ENCODE peak calls at places on chromosomes 7 and 10, in ten cellular contexts. One of them, this sample, is unnamed.
A peak's percentile ranks its signal among the peaks of the same experiment; 100 is the strongest.

GRCh38 chr10:33413093-33413442 is 78.6 kb upstream of the NRP1 start:
- DNase-seq in HL-60: no peak
- DNase-seq in transverse colon: no peak
- DNase-seq in ovary: no peak
- DNase-seq in neuronal stem cell: no peak
- DNase-seq in A673: no peak
- DNase-seq in Peyer's patch: no peak
- DNase-seq in PC-9: no peak
- DNase-seq in testis: no peak
- DNase-seq in effector memory CD4-positive, alpha-beta T cell: no peak
- DNase-seq in this sample: no peak

GRCh38 chr10:29039659-29040309 is 249.1 kb upstream of the LYZL1 start:
- DNase-seq in ovary: no peak
- DNase-seq in HL-60: no peak
- DNase-seq in neuronal stem cell: no peak
- DNase-seq in transverse colon: no peak
- DNase-seq in effector memory CD4-positive, alpha-beta T cell: no peak
- DNase-seq in A673: peak; percentile 23
- DNase-seq in Peyer's patch: no peak
- DNase-seq in testis: no peak
- DNase-seq in PC-9: peak; percentile 66
- DNase-seq in this sample: no peak

GRCh38 chr10:49271346-49271745 is 27.6 kb upstream of the C10orf71 start:
- DNase-seq in A673: no peak
- DNase-seq in testis: no peak
- DNase-seq in effector memory CD4-positive, alpha-beta T cell: no peak
- DNase-seq in transverse colon: no peak
- DNase-seq in neuronal stem cell: no peak
- DNase-seq in Peyer's patch: no peak
- DNase-seq in PC-9: no peak
- DNase-seq in ovary: no peak
- DNase-seq in HL-60: no peak
- DNase-seq in this sample: no peak

GRCh38 chr10:72803119-72803505 is 90.4 kb upstream of the OIT3 start:
- DNase-seq in A673: no peak
- DNase-seq in transverse colon: no peak
- DNase-seq in ovary: no peak
- DNase-seq in effector memory CD4-positive, alpha-beta T cell: no peak
- DNase-seq in testis: no peak
- DNase-seq in HL-60: no peak
- DNase-seq in neuronal stem cell: no peak
- DNase-seq in Peyer's patch: no peak
- DNase-seq in PC-9: no peak
- DNase-seq in this sample: no peak

GRCh38 chr7:151550601-151551286 is 31.0 kb upstream of the RHEB start:
- DNase-seq in effector memory CD4-positive, alpha-beta T cell: no peak
- DNase-seq in ovary: no peak
- DNase-seq in Peyer's patch: no peak
- DNase-seq in testis: peak; percentile 29
- DNase-seq in A673: peak; percentile 58
- DNase-seq in PC-9: no peak
- DNase-seq in neuronal stem cell: no peak
- DNase-seq in transverse colon: no peak
- DNase-seq in HL-60: no peak
- DNase-seq in this sample: no peak

GRCh38 chr10:57692255-57692980 is 575.3 kb downstream of the IPMK start:
- DNase-seq in PC-9: peak; percentile 38
- DNase-seq in testis: no peak
- DNase-seq in ovary: no peak
- DNase-seq in effector memory CD4-positive, alpha-beta T cell: no peak
- DNase-seq in A673: no peak
- DNase-seq in HL-60: no peak
- DNase-seq in Peyer's patch: no peak
- DNase-seq in neuronal stem cell: no peak
- DNase-seq in transverse colon: no peak
- DNase-seq in this sample: no peak

GRCh38 chr10:66587680-66588050 is 338.2 kb upstream of the LRRTM3 start:
- DNase-seq in A673: no peak
- DNase-seq in testis: no peak
- DNase-seq in ovary: no peak
- DNase-seq in transverse colon: no peak
- DNase-seq in PC-9: no peak
- DNase-seq in neuronal stem cell: no peak
- DNase-seq in Peyer's patch: no peak
- DNase-seq in HL-60: no peak
- DNase-seq in effector memory CD4-positive, alpha-beta T cell: no peak
- DNase-seq in this sample: no peak

GRCh38 chr7:6536262-6536770 is 14.9 kb downstream of the GRID2IP start:
- DNase-seq in A673: no peak
- DNase-seq in neuronal stem cell: no peak
- DNase-seq in PC-9: no peak
- DNase-seq in Peyer's patch: no peak
- DNase-seq in transverse colon: peak; percentile 28
- DNase-seq in effector memory CD4-positive, alpha-beta T cell: no peak
- DNase-seq in HL-60: no peak
- DNase-seq in ovary: no peak
- DNase-seq in testis: no peak
- DNase-seq in this sample: peak; percentile 62

GRCh38 chr10:73225518-73225917 is 21.5 kb downstream of the DNAJC9 start:
- DNase-seq in effector memory CD4-positive, alpha-beta T cell: no peak
- DNase-seq in neuronal stem cell: no peak
- DNase-seq in A673: no peak
- DNase-seq in HL-60: no peak
- DNase-seq in ovary: no peak
- DNase-seq in testis: no peak
- DNase-seq in transverse colon: no peak
- DNase-seq in Peyer's patch: no peak
- DNase-seq in PC-9: no peak
- DNase-seq in this sample: no peak

GRCh38 chr10:110612629-110613028 is 31.5 kb upstream of the RBM20 start:
- DNase-seq in A673: no peak
- DNase-seq in Peyer's patch: no peak
- DNase-seq in testis: no peak
- DNase-seq in neuronal stem cell: no peak
- DNase-seq in effector memory CD4-positive, alpha-beta T cell: no peak
- DNase-seq in HL-60: no peak
- DNase-seq in transverse colon: no peak
- DNase-seq in ovary: no peak
- DNase-seq in PC-9: no peak
- DNase-seq in this sample: no peak

GRCh38 chr7:19404912-19405329 is 259.7 kb upstream of the FERD3L start:
- DNase-seq in Peyer's patch: no peak
- DNase-seq in effector memory CD4-positive, alpha-beta T cell: no peak
- DNase-seq in testis: no peak
- DNase-seq in PC-9: peak; percentile 69
- DNase-seq in A673: peak; percentile 33
- DNase-seq in neuronal stem cell: no peak
- DNase-seq in transverse colon: no peak
- DNase-seq in ovary: no peak
- DNase-seq in HL-60: no peak
- DNase-seq in this sample: no peak

GRCh38 chr7:11082552-11083213 is 109.0 kb downstream of the PHF14 start:
- DNase-seq in ovary: no peak
- DNase-seq in neuronal stem cell: no peak
- DNase-seq in HL-60: no peak
- DNase-seq in effector memory CD4-positive, alpha-beta T cell: no peak
- DNase-seq in Peyer's patch: no peak
- DNase-seq in testis: peak; percentile 43
- DNase-seq in transverse colon: no peak
- DNase-seq in A673: no peak
- DNase-seq in PC-9: no peak
- DNase-seq in this sample: no peak
- H3K4me3 ChIP-seq in ovary: no peak overlapping the region
- H3K4me3 ChIP-seq in neuronal stem cell: no peak overlapping the region
- H3K4me3 ChIP-seq in HL-60: no peak overlapping the region
- H3K4me3 ChIP-seq in effector memory CD4-positive, alpha-beta T cell: no peak overlapping the region
- H3K4me3 ChIP-seq in Peyer's patch: no peak overlapping the region
- H3K4me3 ChIP-seq in testis: no peak overlapping the region
- H3K4me3 ChIP-seq in transverse colon: no peak overlapping the region
- H3K4me3 ChIP-seq in A673: no peak overlapping the region
- H3K4me3 ChIP-seq in PC-9: no peak overlapping the region
- H3K4me3 ChIP-seq in this sample: no peak overlapping the region

GRCh38 chr7:51326646-51327286 is 10.2 kb upstream of the COBL start:
- DNase-seq in testis: no peak
- DNase-seq in ovary: no peak
- DNase-seq in effector memory CD4-positive, alpha-beta T cell: no peak
- DNase-seq in A673: no peak
- DNase-seq in PC-9: no peak
- DNase-seq in neuronal stem cell: no peak
- DNase-seq in HL-60: no peak
- DNase-seq in Peyer's patch: no peak
- DNase-seq in transverse colon: no peak
- DNase-seq in this sample: no peak

GRCh38 chr7:51327287-51327717 is 10.7 kb upstream of the COBL start:
- DNase-seq in PC-9: no peak
- DNase-seq in effector memory CD4-positive, alpha-beta T cell: no peak
- DNase-seq in ovary: no peak
- DNase-seq in testis: no peak
- DNase-seq in A673: no peak
- DNase-seq in transverse colon: no peak
- DNase-seq in Peyer's patch: no peak
- DNase-seq in HL-60: no peak
- DNase-seq in neuronal stem cell: no peak
- DNase-seq in this sample: no peak

GRCh38 chr7:51328351-51328801 is 11.8 kb upstream of the COBL start:
- DNase-seq in transverse colon: no peak
- DNase-seq in Peyer's patch: no peak
- DNase-seq in PC-9: no peak
- DNase-seq in ovary: no peak
- DNase-seq in testis: no peak
- DNase-seq in HL-60: no peak
- DNase-seq in A673: no peak
- DNase-seq in neuronal stem cell: no peak
- DNase-seq in effector memory CD4-positive, alpha-beta T cell: no peak
- DNase-seq in this sample: no peak

GRCh38 chr7:51325937-51326336 is 9.3 kb upstream of the COBL start:
- DNase-seq in Peyer's patch: no peak
- DNase-seq in effector memory CD4-positive, alpha-beta T cell: no peak
- DNase-seq in neuronal stem cell: no peak
- DNase-seq in PC-9: no peak
- DNase-seq in testis: no peak
- DNase-seq in transverse colon: no peak
- DNase-seq in ovary: no peak
- DNase-seq in HL-60: no peak
- DNase-seq in A673: no peak
- DNase-seq in this sample: no peak

GRCh38 chr7:51329696-51330263 is 13.2 kb upstream of the COBL start:
- DNase-seq in testis: no peak
- DNase-seq in effector memory CD4-positive, alpha-beta T cell: no peak
- DNase-seq in PC-9: no peak
- DNase-seq in HL-60: no peak
- DNase-seq in Peyer's patch: no peak
- DNase-seq in ovary: no peak
- DNase-seq in transverse colon: no peak
- DNase-seq in neuronal stem cell: no peak
- DNase-seq in A673: no peak
- DNase-seq in this sample: no peak
- H3K27ac ChIP-seq in testis: no peak overlapping the region
- H3K27ac ChIP-seq in effector memory CD4-positive, alpha-beta T cell: no peak overlapping the region
- H3K27ac ChIP-seq in PC-9: no peak overlapping the region
- H3K27ac ChIP-seq in HL-60: no peak overlapping the region
- H3K27ac ChIP-seq in Peyer's patch: no peak overlapping the region
- H3K27ac ChIP-seq in ovary: no peak overlapping the region
- H3K27ac ChIP-seq in transverse colon: no peak overlapping the region
- H3K27ac ChIP-seq in neuronal stem cell: no peak overlapping the region
- H3K27ac ChIP-seq in A673: no peak overlapping the region
- H3K27ac ChIP-seq in this sample: no peak overlapping the region

GRCh38 chr10:50393784-50394183 is 142.5 kb upstream of the ASAH2 start:
- DNase-seq in A673: no peak
- DNase-seq in ovary: no peak
- DNase-seq in PC-9: peak; percentile 52
- DNase-seq in neuronal stem cell: no peak
- DNase-seq in Peyer's patch: no peak
- DNase-seq in testis: no peak
- DNase-seq in transverse colon: no peak
- DNase-seq in effector memory CD4-positive, alpha-beta T cell: no peak
- DNase-seq in HL-60: no peak
- DNase-seq in this sample: no peak
- H3K4me3 ChIP-seq in A673: no peak overlapping the region
- H3K4me3 ChIP-seq in ovary: no peak overlapping the region
- H3K4me3 ChIP-seq in PC-9: no peak overlapping the region
- H3K4me3 ChIP-seq in neuronal stem cell: no peak overlapping the region
- H3K4me3 ChIP-seq in Peyer's patch: no peak overlapping the region
- H3K4me3 ChIP-seq in testis: no peak overlapping the region
- H3K4me3 ChIP-seq in transverse colon: no peak overlapping the region
- H3K4me3 ChIP-seq in effector memory CD4-positive, alpha-beta T cell: no peak overlapping the region
- H3K4me3 ChIP-seq in HL-60: no peak overlapping the region
- H3K4me3 ChIP-seq in this sample: no peak overlapping the region

GRCh38 chr10:3110782-3111625 is 43.7 kb downstream of the PFKP start:
- DNase-seq in PC-9: no peak
- DNase-seq in neuronal stem cell: no peak
- DNase-seq in ovary: no peak
- DNase-seq in A673: no peak
- DNase-seq in HL-60: no peak
- DNase-seq in Peyer's patch: no peak
- DNase-seq in transverse colon: no peak
- DNase-seq in effector memory CD4-positive, alpha-beta T cell: no peak
- DNase-seq in testis: no peak
- DNase-seq in this sample: no peak

GRCh38 chr10:3108575-3109105 is 41.3 kb downstream of the PFKP start:
- DNase-seq in neuronal stem cell: no peak
- DNase-seq in HL-60: no peak
- DNase-seq in testis: no peak
- DNase-seq in A673: no peak
- DNase-seq in ovary: no peak
- DNase-seq in transverse colon: no peak
- DNase-seq in effector memory CD4-positive, alpha-beta T cell: no peak
- DNase-seq in PC-9: no peak
- DNase-seq in Peyer's patch: no peak
- DNase-seq in this sample: no peak

GRCh38 chr10:3109196-3109595 is 41.8 kb downstream of the PFKP start:
- DNase-seq in A673: no peak
- DNase-seq in Peyer's patch: no peak
- DNase-seq in PC-9: no peak
- DNase-seq in testis: no peak
- DNase-seq in ovary: no peak
- DNase-seq in effector memory CD4-positive, alpha-beta T cell: no peak
- DNase-seq in transverse colon: no peak
- DNase-seq in neuronal stem cell: no peak
- DNase-seq in HL-60: no peak
- DNase-seq in this sample: no peak

GRCh38 chr10:3108033-3108432 is 40.7 kb downstream of the PFKP start:
- DNase-seq in neuronal stem cell: no peak
- DNase-seq in transverse colon: no peak
- DNase-seq in effector memory CD4-positive, alpha-beta T cell: no peak
- DNase-seq in A673: no peak
- DNase-seq in Peyer's patch: no peak
- DNase-seq in ovary: no peak
- DNase-seq in PC-9: no peak
- DNase-seq in HL-60: no peak
- DNase-seq in testis: no peak
- DNase-seq in this sample: no peak

DNA sequence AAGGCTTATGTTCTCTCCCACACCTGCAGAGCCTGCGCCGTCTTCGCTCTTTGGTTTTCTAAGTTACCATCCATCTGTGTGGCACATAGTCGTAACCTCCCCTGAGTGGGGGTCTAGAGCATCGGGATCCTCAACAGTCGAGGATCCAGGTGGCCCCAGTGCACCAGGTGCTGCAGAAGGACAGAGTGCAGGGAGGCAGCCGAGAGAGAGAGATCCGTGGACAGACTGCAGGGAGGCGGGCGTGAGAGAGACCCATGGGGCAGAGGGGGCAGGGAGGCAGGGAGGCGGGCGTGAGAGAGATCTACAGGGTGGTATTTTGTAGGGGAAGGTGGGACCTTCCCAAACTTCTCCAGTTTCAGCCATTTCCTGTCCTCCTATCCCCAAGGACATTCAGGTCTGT is 42.3 kb downstream of the PFKP start:
- DNase-seq in HL-60: no peak
- DNase-seq in PC-9: no peak
- DNase-seq in effector memory CD4-positive, alpha-beta T cell: no peak
- DNase-seq in ovary: no peak
- DNase-seq in A673: no peak
- DNase-seq in testis: no peak
- DNase-seq in neuronal stem cell: no peak
- DNase-seq in transverse colon: no peak
- DNase-seq in Peyer's patch: no peak
- DNase-seq in this sample: no peak
- H3K27ac ChIP-seq in HL-60: no peak overlapping the region
- H3K27ac ChIP-seq in PC-9: no peak overlapping the region
- H3K27ac ChIP-seq in effector memory CD4-positive, alpha-beta T cell: no peak overlapping the region
- H3K27ac ChIP-seq in ovary: no peak overlapping the region
- H3K27ac ChIP-seq in A673: no peak overlapping the region
- H3K27ac ChIP-seq in testis: no peak overlapping the region
- H3K27ac ChIP-seq in neuronal stem cell: no peak overlapping the region
- H3K27ac ChIP-seq in transverse colon: no peak overlapping the region
- H3K27ac ChIP-seq in Peyer's patch: no peak overlapping the region
- H3K27ac ChIP-seq in this sample: no peak overlapping the region